ENCODE peak calls at places on chromosomes 6 and 20, in seven cellular contexts. E, V, K, I, W, Q and J are unnamed samples.

GRCh38 chr6:34292954-34293353 is 44.1 kb upstream of the SMIM29 start:
- DNase-seq in E (no peak), V (no peak), K (no peak), I (no peak), W (no peak), Q (no peak), J (no peak)

GRCh38 chr6:109496036-109496761 is 13.2 kb upstream of the ZBTB24 start:
- DNase-seq in E (no peak), V (no peak), K (no peak), I (no peak), W (no peak), Q (no peak), J (no peak)

GRCh38 chr6:75201901-75202672 is 3.8 kb downstream of the COL12A1 start:
- DNase-seq in E (peak), V (no peak), K (no peak), I (no peak), W (no peak), Q (peak), J (no peak)

GRCh38 chr6:56475736-56476457 is 166.8 kb downstream of the DST start:
- DNase-seq in E (peak), V (no peak), K (peak), I (peak), W (peak), Q (peak), J (peak)

GRCh38 chr6:109036588-109037320 is 57.9 kb downstream of the SESN1 start:
- DNase-seq in E (no peak), V (no peak), K (no peak), I (no peak), W (no peak), Q (no peak), J (no peak)

GRCh38 chr6:93896081-93896480 is 476.7 kb upstream of the EPHA7 start:
- DNase-seq in E (no peak), V (no peak), K (no peak), I (no peak), W (no peak), Q (no peak), J (no peak)

GRCh38 chr20:35870541-35871307 is 83.6 kb downstream of the SCAND1 start:
- DNase-seq in E (peak), V (no peak), K (no peak), I (no peak), W (no peak), Q (no peak), J (no peak)

GRCh38 chr6:105872244-105872643 is 213.9 kb upstream of the PRDM1 start:
- DNase-seq in E (no peak), V (no peak), K (no peak), I (no peak), W (no peak), Q (no peak), J (no peak)

GRCh38 chr6:13474360-13474759 is 13.0 kb downstream of the GFOD1 start:
- DNase-seq in E (no peak), V (no peak), K (no peak), I (no peak), W (no peak), Q (no peak), J (no peak)

GRCh38 chr6:53484409-53485280 is 60.3 kb downstream of the GCLC start:
- DNase-seq in E (peak), V (peak), K (peak), I (peak), W (peak), Q (no peak), J (peak)

GRCh38 chr20:23116301-23117089 is 30.4 kb upstream of the CD93 start:
- DNase-seq in E (no peak), V (no peak), K (no peak), I (no peak), W (no peak), Q (no peak), J (peak)